ENCODE peak calls at places on chromosomes 6 and 20, in nine cellular contexts. L, O, S, J, H, V, R, D and W are unnamed samples.

GRCh38 chr20:20480689-20481088 is 112.8 kb downstream of the INSM1 start:
- DNase-seq in L (no peak), O (no peak), S (peak; percentile 63), J (no peak), H (no peak), V (no peak), R (no peak), D (no peak), W (no peak)

GRCh38 chr6:99520855-99521556 is 5.8 kb upstream of the USP45 start:
- DNase-seq in L (peak; percentile 88), O (peak; percentile 90), S (no peak), J (peak; percentile 55), H (peak; percentile 53), V (peak; percentile 84), R (peak; percentile 52), D (peak; percentile 81), W (peak; percentile 69)

GRCh38 chr6:154638369-154638768 is 94.8 kb upstream of the SCAF8 start:
- DNase-seq in L (no peak), O (no peak), S (peak; percentile 46), J (no peak), H (no peak), V (no peak), R (no peak), D (no peak), W (no peak)

GRCh38 chr6:35181933-35182612 is 31.7 kb upstream of the SCUBE3 start:
- DNase-seq in L (peak; percentile 86), O (peak; percentile 32), S (peak; percentile 61), J (no peak), H (no peak), V (no peak), R (no peak), D (no peak), W (no peak)

GRCh38 chr6:1395496-1395895 is 6.1 kb downstream of the FOXF2 start:
- DNase-seq in L (no peak), O (no peak), S (no peak), J (no peak), H (no peak), V (no peak), R (no peak), D (no peak), W (no peak)

GRCh38 chr6:89059227-89059626 is 21.3 kb upstream of the PNRC1 start:
- DNase-seq in L (no peak), O (no peak), S (no peak), J (no peak), H (no peak), V (no peak), R (no peak), D (no peak), W (no peak)

GRCh38 chr6:31586013-31586412 is at the start of gene LST1:
- DNase-seq in L (no peak), O (no peak), S (no peak), J (no peak), H (no peak), V (no peak), R (no peak), D (no peak), W (no peak)

GRCh38 chr6:28531479-28532128 is 5.9 kb downstream of the GPX5 start:
- DNase-seq in L (no peak), O (peak; percentile 38), S (no peak), J (no peak), H (no peak), V (no peak), R (no peak), D (no peak), W (no peak)

GRCh38 chr6:169847773-169848380 is 96.5 kb downstream of the ERMARD start:
- DNase-seq in L (no peak), O (no peak), S (no peak), J (no peak), H (no peak), V (no peak), R (no peak), D (no peak), W (no peak)

GRCh38 chr20:23200914-23201313 is 114.8 kb upstream of the CD93 start:
- DNase-seq in L (peak; percentile 32), O (peak; percentile 51), S (no peak), J (no peak), H (no peak), V (peak; percentile 35), R (no peak), D (no peak), W (no peak)

GRCh38 chr6:27507041-27507956 is 34.4 kb upstream of the ZNF184 start:
- DNase-seq in L (no peak), O (no peak), S (no peak), J (no peak), H (no peak), V (no peak), R (no peak), D (no peak), W (no peak)

GRCh38 chr20:48597521-48598302 is 230.1 kb downstream of the PREX1 start:
- DNase-seq in L (no peak), O (no peak), S (no peak), J (no peak), H (no peak), V (no peak), R (no peak), D (no peak), W (no peak)

GRCh38 chr20:47205577-47206123 is 150.8 kb downstream of the ZMYND8 start:
- DNase-seq in L (peak; percentile 41), O (peak; percentile 45), S (peak; percentile 27), J (no peak), H (peak; percentile 43), V (peak; percentile 36), R (no peak), D (peak; percentile 56), W (peak; percentile 9)

GRCh38 chr6:13457577-13457976 is 29.8 kb downstream of the GFOD1 start:
- DNase-seq in L (no peak), O (no peak), S (no peak), J (no peak), H (no peak), V (no peak), R (no peak), D (no peak), W (no peak)

GRCh38 chr20:17825949-17826843 is 126.4 kb downstream of the BANF2 start:
- DNase-seq in L (no peak), O (no peak), S (no peak), J (no peak), H (no peak), V (no peak), R (no peak), D (no peak), W (no peak)

GRCh38 chr20:64107736-64108457 is 532 bp upstream of the NPBWR2 start:
- DNase-seq in L (no peak), O (no peak), S (no peak), J (no peak), H (no peak), V (no peak), R (no peak), D (peak; percentile 50), W (no peak)

GRCh38 chr20:50379049-50379990 is 130.9 kb upstream of the PTPN1 start:
- DNase-seq in L (peak; percentile 54), O (no peak), S (no peak), J (no peak), H (no peak), V (no peak), R (no peak), D (no peak), W (no peak)

GRCh38 chr6:46184114-46184513 is 13.3 kb upstream of the ENPP5 start:
- DNase-seq in L (peak; percentile 27), O (no peak), S (peak; percentile 76), J (no peak), H (no peak), V (no peak), R (no peak), D (no peak), W (no peak)

GRCh38 chr20:43739148-43739749 is 12.4 kb upstream of the GTSF1L start:
- DNase-seq in L (no peak), O (no peak), S (no peak), J (no peak), H (no peak), V (no peak), R (no peak), D (no peak), W (no peak)

GRCh38 chr6:163717106-163717764 is 302.7 kb downstream of the QKI start:
- DNase-seq in L (no peak), O (no peak), S (no peak), J (no peak), H (no peak), V (no peak), R (no peak), D (no peak), W (no peak)

GRCh38 chr6:26660096-26660425 is 515 bp upstream of the ZNF322 start:
- DNase-seq in L (no peak), O (no peak), S (peak; percentile 11), J (no peak), H (no peak), V (no peak), R (no peak), D (peak; percentile 45), W (no peak)

GRCh38 chr6:150992682-150993081 is 127.2 kb downstream of the MTHFD1L start:
- DNase-seq in L (no peak), O (no peak), S (no peak), J (no peak), H (no peak), V (no peak), R (no peak), D (no peak), W (no peak)

GRCh38 chr6:41664271-41664670 is 26.0 kb downstream of the MDFI start:
- DNase-seq in L (no peak), O (no peak), S (no peak), J (no peak), H (no peak), V (no peak), R (no peak), D (no peak), W (no peak)

GRCh38 chr6:35049346-35049745 is 91.8 kb downstream of the TCP11 start:
- DNase-seq in L (no peak), O (no peak), S (no peak), J (no peak), H (no peak), V (no peak), R (no peak), D (no peak), W (no peak)

GRCh38 chr6:102298066-102298465 is 904.6 kb downstream of the GRIK2 start:
- DNase-seq in L (no peak), O (no peak), S (no peak), J (no peak), H (no peak), V (no peak), R (no peak), D (no peak), W (no peak)

GRCh38 chr6:389622-390021 is 1.9 kb upstream of the IRF4 start:
- DNase-seq in L (no peak), O (no peak), S (no peak), J (no peak), H (no peak), V (no peak), R (no peak), D (peak; percentile 55), W (no peak)

GRCh38 chr20:57089701-57090144 is 176.7 kb downstream of the BMP7 start:
- DNase-seq in L (peak; percentile 62), O (peak; percentile 90), S (no peak), J (peak; percentile 10), H (peak; percentile 12), V (peak; percentile 92), R (peak; percentile 32), D (peak; percentile 80), W (peak; percentile 63)

GRCh38 chr6:6772751-6773150 is 184.2 kb downstream of the LY86 start:
- DNase-seq in L (no peak), O (peak; percentile 39), S (no peak), J (no peak), H (no peak), V (no peak), R (no peak), D (no peak), W (no peak)

GRCh38 chr6:128150376-128150775 is 249.5 kb upstream of the THEMIS start:
- DNase-seq in L (no peak), O (no peak), S (no peak), J (no peak), H (no peak), V (no peak), R (no peak), D (no peak), W (no peak)

GRCh38 chr20:48901326-48901725 is 20.2 kb upstream of the ARFGEF2 start:
- DNase-seq in L (no peak), O (no peak), S (no peak), J (no peak), H (no peak), V (no peak), R (no peak), D (no peak), W (no peak)

GRCh38 chr6:158376650-158377081 is 64.4 kb downstream of the TULP4 start:
- DNase-seq in L (no peak), O (no peak), S (no peak), J (no peak), H (no peak), V (no peak), R (no peak), D (no peak), W (no peak)